ENCODE peak calls at places on chromosomes 4 and X, in eight cellular contexts. P is HEK293T, G is RCC 7860, O is EL, W is left kidney, X is kidney epithelial cell, C is K562, V is small intestine. R is an unnamed sample.

GRCh38 chrX:2928583-2929434 is at the start of gene ARSD:
- DNase-seq in V (peak; percentile 88), C (no peak), P (no peak), X (peak; percentile 75), G (peak; percentile 62), O (peak; percentile 86), W (peak; percentile 97), R (peak; percentile 82)

GRCh38 chr4:16496501-16496900 is 270.2 kb upstream of the TAPT1 start:
- DNase-seq in W (no peak), O (peak; percentile 62), P (no peak), V (no peak), X (peak; percentile 4), G (peak; percentile 7), C (no peak), R (peak; percentile 69)

GRCh38 chrX:16320765-16321355 is 153.6 kb downstream of the MAGEB17 start:
- DNase-seq in O (peak; percentile 23), G (peak; percentile 75), C (no peak), W (no peak), V (no peak), P (no peak), X (peak; percentile 28), R (no peak)

GRCh38 chr4:140724780-140725179 is 31.4 kb downstream of the TBC1D9 start:
- DNase-seq in P (no peak), W (no peak), X (no peak), O (no peak), C (no peak), V (no peak), G (no peak), R (no peak)

GRCh38 chrX:47413179-47413594 is 42.8 kb downstream of the ZNF157 start:
- DNase-seq in O (no peak), V (no peak), C (no peak), W (no peak), G (no peak), X (no peak), P (no peak), R (no peak)

GRCh38 chr4:178205826-178206225 is 763.6 kb upstream of the AGA start:
- DNase-seq in G (peak; percentile 4), X (no peak), O (peak; percentile 28), C (no peak), V (no peak), W (no peak), P (no peak), R (no peak)

GRCh38 chr4:138223191-138223910 is 18.8 kb downstream of the SLC7A11 start:
- DNase-seq in O (no peak), W (no peak), X (no peak), P (no peak), V (no peak), G (no peak), C (no peak), R (no peak)

GRCh38 chrX:48848847-48849246 is 13.4 kb upstream of the PCSK1N start:
- DNase-seq in C (no peak), O (no peak), P (no peak), V (no peak), X (no peak), W (no peak), G (no peak), R (no peak)

GRCh38 chr4:143586080-143586479 is 72.6 kb downstream of the SMARCA5 start:
- DNase-seq in P (no peak), C (no peak), V (no peak), W (no peak), X (no peak), G (no peak), O (peak; percentile 48), R (no peak)

GRCh38 chr4:26819026-26819425 is 41.6 kb upstream of the STIM2 start:
- DNase-seq in V (no peak), P (no peak), C (no peak), X (no peak), W (no peak), O (no peak), G (no peak), R (no peak)

GRCh38 chr4:114264877-114265291 is 285.4 kb upstream of the ARSJ start:
- DNase-seq in W (no peak), P (no peak), O (no peak), X (no peak), C (no peak), V (no peak), G (peak; percentile 3), R (no peak)

GRCh38 chr4:26420903-26421302 is 69.4 kb downstream of the CCKAR start:
- DNase-seq in G (no peak), X (no peak), O (no peak), C (no peak), W (no peak), P (no peak), V (no peak), R (no peak)

GRCh38 chr4:147381749-147382148 is 99.1 kb upstream of the EDNRA start:
- DNase-seq in O (no peak), V (no peak), X (no peak), P (no peak), W (no peak), G (no peak), C (no peak), R (no peak)

GRCh38 chr4:8591626-8592365 is 769 bp upstream of the CPZ start:
- DNase-seq in O (no peak), W (no peak), G (no peak), P (no peak), V (no peak), C (no peak), X (no peak), R (no peak)

GRCh38 chr4:8297141-8297601 is 27.6 kb downstream of the HTRA3 start:
- DNase-seq in X (no peak), P (no peak), V (no peak), G (no peak), W (no peak), C (no peak), O (no peak), R (no peak)

GRCh38 chr4:38664704-38665401 is 854 bp downstream of the KLF3 start:
- DNase-seq in G (peak; percentile 63), P (peak; percentile 20), V (peak; percentile 68), W (peak; percentile 90), O (peak; percentile 65), X (no peak), C (peak; percentile 68), R (peak; percentile 78)

GRCh38 chr4:104302731-104303130 is 192.0 kb downstream of the CXXC4 start:
- DNase-seq in W (no peak), X (no peak), V (no peak), O (no peak), C (no peak), P (no peak), G (no peak), R (peak; percentile 50)

GRCh38 chr4:833731-834367 is 7.9 kb upstream of the CPLX1 start:
- DNase-seq in X (no peak), C (no peak), G (no peak), P (no peak), O (no peak), V (no peak), W (no peak), R (no peak)

GRCh38 chr4:100641326-100641725 is 123.5 kb upstream of the EMCN start:
- DNase-seq in G (no peak), C (no peak), P (no peak), V (no peak), O (no peak), X (no peak), W (peak; percentile 25), R (peak; percentile 7)

GRCh38 chr4:61200991-61201526 is 933 bp downstream of the ADGRL3 start:
- DNase-seq in V (no peak), W (peak; percentile 84), P (peak; percentile 42), X (no peak), C (no peak), G (no peak), O (peak; percentile 17), R (peak; percentile 65)

GRCh38 chrX:66638591-66639500 is at the start of gene EDA2R:
- DNase-seq in W (peak; percentile 87), O (peak; percentile 83), P (no peak), C (no peak), V (no peak), X (peak; percentile 32), G (peak; percentile 83), R (peak; percentile 46)

GRCh38 chr4:181646864-181647263 is 596.3 kb upstream of the TENM3 start:
- DNase-seq in W (no peak), V (no peak), X (no peak), C (no peak), P (no peak), O (peak; percentile 73), G (no peak), R (no peak)

GRCh38 chr4:85909851-85910250 is 434.9 kb downstream of the ARHGAP24 start:
- DNase-seq in X (no peak), P (no peak), O (no peak), C (no peak), V (peak; percentile 38), G (no peak), W (no peak), R (peak; percentile 18)

GRCh38 chr4:187207931-187208330 is 484.3 kb upstream of the FAT1 start:
- DNase-seq in X (no peak), O (no peak), W (no peak), P (no peak), C (no peak), G (no peak), V (no peak), R (no peak)

GRCh38 chr4:100367451-100367850 is 150.4 kb downstream of the EMCN start:
- DNase-seq in O (no peak), C (no peak), G (no peak), P (no peak), W (peak; percentile 32), V (no peak), X (no peak), R (no peak)

GRCh38 chrX:112834016-112834855 is 6.4 kb downstream of the AMOT start:
- DNase-seq in X (no peak), G (peak; percentile 4), W (peak; percentile 36), P (no peak), O (no peak), C (no peak), V (no peak), R (no peak)

GRCh38 chrX:154748712-154749339 is 2.1 kb downstream of the GAB3 start:
- DNase-seq in C (peak; percentile 72), W (peak; percentile 74), X (no peak), P (peak; percentile 73), O (peak; percentile 56), G (peak; percentile 31), V (peak; percentile 62), R (peak; percentile 64)

GRCh38 chr4:38728651-38729141 is 54.1 kb downstream of the TLR10 start:
- DNase-seq in G (no peak), O (no peak), X (no peak), V (peak; percentile 97), C (no peak), W (peak; percentile 52), P (no peak), R (no peak)

GRCh38 chrX:140661657-140662056 is 47.9 kb upstream of the LINC00632 start:
- DNase-seq in W (peak; percentile 6), G (no peak), P (no peak), X (no peak), O (peak; percentile 0), V (no peak), C (no peak), R (peak; percentile 23)

GRCh38 chr4:3862640-3863420 is 96.6 kb downstream of the ADRA2C start:
- DNase-seq in G (no peak), W (peak; percentile 34), X (no peak), C (peak; percentile 47), P (no peak), V (no peak), O (no peak), R (no peak)

GRCh38 chr4:20252656-20253271 is 1.1 kb downstream of the SLIT2 start:
- DNase-seq in X (no peak), G (no peak), O (peak; percentile 69), W (peak; percentile 74), P (peak; percentile 23), C (no peak), V (no peak), R (peak; percentile 9)

R was measured in Ammon's horn.